ENCODE peak calls at places on chromosomes 11 and 22, in six cellular contexts. One of them, this sample, is unnamed.

GRCh38 chr22:35154937-35155387 is 89.0 kb downstream of the ISX start:
- DNase-seq in EH: peak; percentile 53
- DNase-seq in mucosa of gallbladder: peak; percentile 53
- DNase-seq in NK-92 treated with Interleukin-12 subunit alpha and Interleukin-12 subunit beta, amount 100 ng/mL, for 24 hours: no peak
- DNase-seq in CD4-positive, alpha-beta memory T cell: no peak
- DNase-seq in left cardiac atrium: peak; percentile 50
- DNase-seq in this sample: no peak

GRCh38 chr11:115848614-115849013 is 344.4 kb upstream of the CADM1 start:
- DNase-seq in EH: no peak
- DNase-seq in mucosa of gallbladder: no peak
- DNase-seq in NK-92 treated with Interleukin-12 subunit alpha and Interleukin-12 subunit beta, amount 100 ng/mL, for 24 hours: no peak
- DNase-seq in CD4-positive, alpha-beta memory T cell: no peak
- DNase-seq in left cardiac atrium: no peak
- DNase-seq in this sample: no peak

GRCh38 chr11:371051-371450 is 1.8 kb downstream of the B4GALNT4 start:
- DNase-seq in EH: no peak
- DNase-seq in mucosa of gallbladder: no peak
- DNase-seq in NK-92 treated with Interleukin-12 subunit alpha and Interleukin-12 subunit beta, amount 100 ng/mL, for 24 hours: no peak
- DNase-seq in CD4-positive, alpha-beta memory T cell: no peak
- DNase-seq in left cardiac atrium: no peak
- DNase-seq in this sample: no peak

GRCh38 chr22:37746366-37747089 is 49.7 kb downstream of the TRIOBP start:
- DNase-seq in EH: peak; percentile 37
- DNase-seq in mucosa of gallbladder: no peak
- DNase-seq in NK-92 treated with Interleukin-12 subunit alpha and Interleukin-12 subunit beta, amount 100 ng/mL, for 24 hours: no peak
- DNase-seq in CD4-positive, alpha-beta memory T cell: no peak
- DNase-seq in left cardiac atrium: no peak
- DNase-seq in this sample: no peak

GRCh38 chr11:8239536-8240228 is 24.0 kb downstream of the LMO1 start:
- DNase-seq in EH: no peak
- DNase-seq in mucosa of gallbladder: no peak
- DNase-seq in NK-92 treated with Interleukin-12 subunit alpha and Interleukin-12 subunit beta, amount 100 ng/mL, for 24 hours: no peak
- DNase-seq in CD4-positive, alpha-beta memory T cell: no peak
- DNase-seq in left cardiac atrium: no peak
- DNase-seq in this sample: no peak

GRCh38 chr22:19111584-19111983 is 10.6 kb downstream of the DGCR2 start:
- DNase-seq in EH: no peak
- DNase-seq in mucosa of gallbladder: no peak
- DNase-seq in NK-92 treated with Interleukin-12 subunit alpha and Interleukin-12 subunit beta, amount 100 ng/mL, for 24 hours: no peak
- DNase-seq in CD4-positive, alpha-beta memory T cell: no peak
- DNase-seq in left cardiac atrium: no peak
- DNase-seq in this sample: no peak

GRCh38 chr11:64238999-64239398 is 1.9 kb upstream of the FKBP2 start:
- DNase-seq in EH: no peak
- DNase-seq in mucosa of gallbladder: no peak
- DNase-seq in NK-92 treated with Interleukin-12 subunit alpha and Interleukin-12 subunit beta, amount 100 ng/mL, for 24 hours: no peak
- DNase-seq in CD4-positive, alpha-beta memory T cell: no peak
- DNase-seq in left cardiac atrium: no peak
- DNase-seq in this sample: no peak

GRCh38 chr22:43197271-43197941 is 10.5 kb upstream of the TTLL12 start:
- DNase-seq in EH: peak; percentile 70
- DNase-seq in mucosa of gallbladder: no peak
- DNase-seq in NK-92 treated with Interleukin-12 subunit alpha and Interleukin-12 subunit beta, amount 100 ng/mL, for 24 hours: no peak
- DNase-seq in CD4-positive, alpha-beta memory T cell: no peak
- DNase-seq in left cardiac atrium: no peak
- DNase-seq in this sample: no peak

GRCh38 chr11:34860518-34860917 is 55.7 kb downstream of the APIP start:
- DNase-seq in EH: no peak
- DNase-seq in mucosa of gallbladder: no peak
- DNase-seq in NK-92 treated with Interleukin-12 subunit alpha and Interleukin-12 subunit beta, amount 100 ng/mL, for 24 hours: no peak
- DNase-seq in CD4-positive, alpha-beta memory T cell: no peak
- DNase-seq in left cardiac atrium: no peak
- DNase-seq in this sample: no peak

GRCh38 chr11:84398017-84398626 is 1112.0 kb upstream of the CCDC90B start:
- DNase-seq in EH: no peak
- DNase-seq in mucosa of gallbladder: no peak
- DNase-seq in NK-92 treated with Interleukin-12 subunit alpha and Interleukin-12 subunit beta, amount 100 ng/mL, for 24 hours: no peak
- DNase-seq in CD4-positive, alpha-beta memory T cell: no peak
- DNase-seq in left cardiac atrium: no peak
- DNase-seq in this sample: no peak

GRCh38 chr11:12508151-12508740 is 130.9 kb downstream of the PARVA start:
- DNase-seq in EH: peak; percentile 95
- DNase-seq in mucosa of gallbladder: peak; percentile 33
- DNase-seq in NK-92 treated with Interleukin-12 subunit alpha and Interleukin-12 subunit beta, amount 100 ng/mL, for 24 hours: no peak
- DNase-seq in CD4-positive, alpha-beta memory T cell: no peak
- DNase-seq in left cardiac atrium: no peak
- DNase-seq in this sample: no peak

GRCh38 chr11:6497069-6497839 is at the start of gene DNHD1:
- DNase-seq in EH: peak; percentile 12
- DNase-seq in mucosa of gallbladder: no peak
- DNase-seq in NK-92 treated with Interleukin-12 subunit alpha and Interleukin-12 subunit beta, amount 100 ng/mL, for 24 hours: no peak
- DNase-seq in CD4-positive, alpha-beta memory T cell: no peak
- DNase-seq in left cardiac atrium: peak; percentile 43
- DNase-seq in this sample: no peak

GRCh38 chr11:104146421-104146820 is 17.5 kb downstream of the PDGFD start:
- DNase-seq in EH: peak; percentile 18
- DNase-seq in mucosa of gallbladder: no peak
- DNase-seq in NK-92 treated with Interleukin-12 subunit alpha and Interleukin-12 subunit beta, amount 100 ng/mL, for 24 hours: no peak
- DNase-seq in CD4-positive, alpha-beta memory T cell: no peak
- DNase-seq in left cardiac atrium: no peak
- DNase-seq in this sample: no peak

GRCh38 chr22:22959147-22959827 is 71.7 kb downstream of the IGLL5 start:
- DNase-seq in EH: peak; percentile 71
- DNase-seq in mucosa of gallbladder: peak; percentile 87
- DNase-seq in NK-92 treated with Interleukin-12 subunit alpha and Interleukin-12 subunit beta, amount 100 ng/mL, for 24 hours: peak; percentile 28
- DNase-seq in CD4-positive, alpha-beta memory T cell: peak; percentile 68
- DNase-seq in left cardiac atrium: peak; percentile 76
- DNase-seq in this sample: peak; percentile 44

GRCh38 chr11:2797741-2798361 is 87.7 kb downstream of the CDKN1C start:
- DNase-seq in EH: no peak
- DNase-seq in mucosa of gallbladder: no peak
- DNase-seq in NK-92 treated with Interleukin-12 subunit alpha and Interleukin-12 subunit beta, amount 100 ng/mL, for 24 hours: no peak
- DNase-seq in CD4-positive, alpha-beta memory T cell: no peak
- DNase-seq in left cardiac atrium: peak; percentile 9
- DNase-seq in this sample: no peak

GRCh38 chr22:35998748-35999147 is 29.9 kb downstream of the RBFOX2 start:
- DNase-seq in EH: no peak
- DNase-seq in mucosa of gallbladder: no peak
- DNase-seq in NK-92 treated with Interleukin-12 subunit alpha and Interleukin-12 subunit beta, amount 100 ng/mL, for 24 hours: no peak
- DNase-seq in CD4-positive, alpha-beta memory T cell: no peak
- DNase-seq in left cardiac atrium: no peak
- DNase-seq in this sample: no peak

GRCh38 chr11:12123177-12123576 is 12.8 kb downstream of the MICAL2 start:
- DNase-seq in EH: peak; percentile 66
- DNase-seq in mucosa of gallbladder: no peak
- DNase-seq in NK-92 treated with Interleukin-12 subunit alpha and Interleukin-12 subunit beta, amount 100 ng/mL, for 24 hours: no peak
- DNase-seq in CD4-positive, alpha-beta memory T cell: no peak
- DNase-seq in left cardiac atrium: no peak
- DNase-seq in this sample: no peak

GRCh38 chr22:17258015-17258827 is 39.0 kb upstream of the ADA2 start:
- DNase-seq in EH: no peak
- DNase-seq in mucosa of gallbladder: peak; percentile 25
- DNase-seq in NK-92 treated with Interleukin-12 subunit alpha and Interleukin-12 subunit beta, amount 100 ng/mL, for 24 hours: peak; percentile 32
- DNase-seq in CD4-positive, alpha-beta memory T cell: peak; percentile 25
- DNase-seq in left cardiac atrium: no peak
- DNase-seq in this sample: peak; percentile 11

GRCh38 chr22:41201146-41201545 is 4.0 kb upstream of the L3MBTL2 start:
- DNase-seq in EH: no peak
- DNase-seq in mucosa of gallbladder: no peak
- DNase-seq in NK-92 treated with Interleukin-12 subunit alpha and Interleukin-12 subunit beta, amount 100 ng/mL, for 24 hours: no peak
- DNase-seq in CD4-positive, alpha-beta memory T cell: no peak
- DNase-seq in left cardiac atrium: peak; percentile 7
- DNase-seq in this sample: no peak

GRCh38 chr22:28885939-28886338 is 2.6 kb downstream of the ZNRF3 start:
- DNase-seq in EH: no peak
- DNase-seq in mucosa of gallbladder: no peak
- DNase-seq in NK-92 treated with Interleukin-12 subunit alpha and Interleukin-12 subunit beta, amount 100 ng/mL, for 24 hours: no peak
- DNase-seq in CD4-positive, alpha-beta memory T cell: no peak
- DNase-seq in left cardiac atrium: no peak
- DNase-seq in this sample: no peak

GRCh38 chr22:31103899-31104694 is 3.3 kb downstream of the SELENOM start:
- DNase-seq in EH: no peak
- DNase-seq in mucosa of gallbladder: no peak
- DNase-seq in NK-92 treated with Interleukin-12 subunit alpha and Interleukin-12 subunit beta, amount 100 ng/mL, for 24 hours: no peak
- DNase-seq in CD4-positive, alpha-beta memory T cell: no peak
- DNase-seq in left cardiac atrium: no peak
- DNase-seq in this sample: peak; percentile 33

GRCh38 chr11:119310682-119311052 is 6.3 kb downstream of the MCAM start:
- DNase-seq in EH: no peak
- DNase-seq in mucosa of gallbladder: no peak
- DNase-seq in NK-92 treated with Interleukin-12 subunit alpha and Interleukin-12 subunit beta, amount 100 ng/mL, for 24 hours: no peak
- DNase-seq in CD4-positive, alpha-beta memory T cell: no peak
- DNase-seq in left cardiac atrium: no peak
- DNase-seq in this sample: no peak

GRCh38 chr11:2526808-2527381 is 82.1 kb downstream of the KCNQ1 start:
- DNase-seq in EH: no peak
- DNase-seq in mucosa of gallbladder: peak; percentile 63
- DNase-seq in NK-92 treated with Interleukin-12 subunit alpha and Interleukin-12 subunit beta, amount 100 ng/mL, for 24 hours: no peak
- DNase-seq in CD4-positive, alpha-beta memory T cell: no peak
- DNase-seq in left cardiac atrium: peak; percentile 60
- DNase-seq in this sample: no peak

GRCh38 chr11:27209562-27210005 is 153.4 kb downstream of the CCDC34 start:
- DNase-seq in EH: peak; percentile 97
- DNase-seq in mucosa of gallbladder: no peak
- DNase-seq in NK-92 treated with Interleukin-12 subunit alpha and Interleukin-12 subunit beta, amount 100 ng/mL, for 24 hours: no peak
- DNase-seq in CD4-positive, alpha-beta memory T cell: no peak
- DNase-seq in left cardiac atrium: peak; percentile 65
- DNase-seq in this sample: no peak

GRCh38 chr11:108606495-108607160 is 13.1 kb upstream of the EXPH5 start:
- DNase-seq in EH: no peak
- DNase-seq in mucosa of gallbladder: no peak
- DNase-seq in NK-92 treated with Interleukin-12 subunit alpha and Interleukin-12 subunit beta, amount 100 ng/mL, for 24 hours: no peak
- DNase-seq in CD4-positive, alpha-beta memory T cell: no peak
- DNase-seq in left cardiac atrium: no peak
- DNase-seq in this sample: no peak

GRCh38 chr11:9840460-9841004 is 176.7 kb downstream of the SWAP70 start:
- DNase-seq in EH: peak; percentile 46
- DNase-seq in mucosa of gallbladder: no peak
- DNase-seq in NK-92 treated with Interleukin-12 subunit alpha and Interleukin-12 subunit beta, amount 100 ng/mL, for 24 hours: no peak
- DNase-seq in CD4-positive, alpha-beta memory T cell: peak; percentile 10
- DNase-seq in left cardiac atrium: no peak
- DNase-seq in this sample: no peak

GRCh38 chr22:50010676-50011446 is 1.7 kb downstream of the IL17REL start:
- DNase-seq in EH: no peak
- DNase-seq in mucosa of gallbladder: no peak
- DNase-seq in NK-92 treated with Interleukin-12 subunit alpha and Interleukin-12 subunit beta, amount 100 ng/mL, for 24 hours: no peak
- DNase-seq in CD4-positive, alpha-beta memory T cell: peak; percentile 52
- DNase-seq in left cardiac atrium: no peak
- DNase-seq in this sample: no peak

GRCh38 chr11:111185259-111185658 is 60.3 kb upstream of the POU2AF2 start:
- DNase-seq in EH: peak; percentile 74
- DNase-seq in mucosa of gallbladder: no peak
- DNase-seq in NK-92 treated with Interleukin-12 subunit alpha and Interleukin-12 subunit beta, amount 100 ng/mL, for 24 hours: no peak
- DNase-seq in CD4-positive, alpha-beta memory T cell: no peak
- DNase-seq in left cardiac atrium: no peak
- DNase-seq in this sample: no peak

GRCh38 chr11:46281374-46281831 is 3.9 kb downstream of the CREB3L1 start:
- DNase-seq in EH: peak; percentile 81
- DNase-seq in mucosa of gallbladder: no peak
- DNase-seq in NK-92 treated with Interleukin-12 subunit alpha and Interleukin-12 subunit beta, amount 100 ng/mL, for 24 hours: no peak
- DNase-seq in CD4-positive, alpha-beta memory T cell: no peak
- DNase-seq in left cardiac atrium: no peak
- DNase-seq in this sample: no peak

GRCh38 chr11:61972112-61972795 is 4.8 kb upstream of the FTH1 start:
- DNase-seq in EH: peak; percentile 97
- DNase-seq in mucosa of gallbladder: no peak
- DNase-seq in NK-92 treated with Interleukin-12 subunit alpha and Interleukin-12 subunit beta, amount 100 ng/mL, for 24 hours: no peak
- DNase-seq in CD4-positive, alpha-beta memory T cell: no peak
- DNase-seq in left cardiac atrium: no peak
- DNase-seq in this sample: no peak

GRCh38 chr22:19061471-19062138 is 60.6 kb downstream of the DGCR2 start:
- DNase-seq in EH: no peak
- DNase-seq in mucosa of gallbladder: no peak
- DNase-seq in NK-92 treated with Interleukin-12 subunit alpha and Interleukin-12 subunit beta, amount 100 ng/mL, for 24 hours: no peak
- DNase-seq in CD4-positive, alpha-beta memory T cell: no peak
- DNase-seq in left cardiac atrium: no peak
- DNase-seq in this sample: no peak

GRCh38 chr11:44780940-44781631 is 54.3 kb downstream of the TSPAN18 start:
- DNase-seq in EH: no peak
- DNase-seq in mucosa of gallbladder: peak; percentile 24
- DNase-seq in NK-92 treated with Interleukin-12 subunit alpha and Interleukin-12 subunit beta, amount 100 ng/mL, for 24 hours: no peak
- DNase-seq in CD4-positive, alpha-beta memory T cell: no peak
- DNase-seq in left cardiac atrium: peak; percentile 70
- DNase-seq in this sample: no peak

GRCh38 chr11:8232849-8233606 is 30.6 kb downstream of the LMO1 start:
- DNase-seq in EH: no peak
- DNase-seq in mucosa of gallbladder: no peak
- DNase-seq in NK-92 treated with Interleukin-12 subunit alpha and Interleukin-12 subunit beta, amount 100 ng/mL, for 24 hours: no peak
- DNase-seq in CD4-positive, alpha-beta memory T cell: no peak
- DNase-seq in left cardiac atrium: no peak
- DNase-seq in this sample: no peak

GRCh38 chr11:17479284-17480214 is 2.9 kb upstream of the ABCC8 start:
- DNase-seq in EH: peak; percentile 27
- DNase-seq in mucosa of gallbladder: peak; percentile 46
- DNase-seq in NK-92 treated with Interleukin-12 subunit alpha and Interleukin-12 subunit beta, amount 100 ng/mL, for 24 hours: no peak
- DNase-seq in CD4-positive, alpha-beta memory T cell: no peak
- DNase-seq in left cardiac atrium: peak; percentile 41
- DNase-seq in this sample: peak; percentile 57

GRCh38 chr11:4072668-4073285 is 21.8 kb upstream of the RRM1 start:
- DNase-seq in EH: peak; percentile 81
- DNase-seq in mucosa of gallbladder: peak; percentile 66
- DNase-seq in NK-92 treated with Interleukin-12 subunit alpha and Interleukin-12 subunit beta, amount 100 ng/mL, for 24 hours: peak; percentile 11
- DNase-seq in CD4-positive, alpha-beta memory T cell: peak; percentile 76
- DNase-seq in left cardiac atrium: no peak
- DNase-seq in this sample: peak; percentile 5

GRCh38 chr11:121369366-121369765 is 76.8 kb downstream of the SC5D start:
- DNase-seq in EH: no peak
- DNase-seq in mucosa of gallbladder: no peak
- DNase-seq in NK-92 treated with Interleukin-12 subunit alpha and Interleukin-12 subunit beta, amount 100 ng/mL, for 24 hours: no peak
- DNase-seq in CD4-positive, alpha-beta memory T cell: no peak
- DNase-seq in left cardiac atrium: no peak
- DNase-seq in this sample: no peak

GRCh38 chr11:211295-211694 is 3.8 kb downstream of the RIC8A start:
- DNase-seq in EH: no peak
- DNase-seq in mucosa of gallbladder: no peak
- DNase-seq in NK-92 treated with Interleukin-12 subunit alpha and Interleukin-12 subunit beta, amount 100 ng/mL, for 24 hours: no peak
- DNase-seq in CD4-positive, alpha-beta memory T cell: no peak
- DNase-seq in left cardiac atrium: no peak
- DNase-seq in this sample: no peak

GRCh38 chr11:75051043-75051442 is 45.6 kb downstream of the OR2AT4 start:
- DNase-seq in EH: no peak
- DNase-seq in mucosa of gallbladder: no peak
- DNase-seq in NK-92 treated with Interleukin-12 subunit alpha and Interleukin-12 subunit beta, amount 100 ng/mL, for 24 hours: no peak
- DNase-seq in CD4-positive, alpha-beta memory T cell: no peak
- DNase-seq in left cardiac atrium: no peak
- DNase-seq in this sample: no peak